ENCODE peak calls at places on chromosomes 16 and 17, in six cellular contexts. W is sigmoid colon, L is endothelial cell of umbilical vein, R is stomach, S is transverse colon, H is breast epithelium. D is an unnamed sample.

GRCh38 chr16:77761204-77761603 is 27.2 kb upstream of the VAT1L start:
- DNase-seq in S (no peak), W (no peak), H (no peak), R (no peak), L (no peak), D (no peak)

GRCh38 chr17:58253082-58253481 is 14.7 kb downstream of the LPO start:
- DNase-seq in R (no peak), H (no peak), L (no peak), W (no peak), S (no peak), D (no peak)

GRCh38 chr16:66728117-66728787 is 23.2 kb downstream of the DYNC1LI2 start:
- DNase-seq in L (peak; percentile 70), R (peak; percentile 37), S (peak; percentile 22), H (no peak), W (peak; percentile 67), D (peak; percentile 77)

GRCh38 chr17:57995076-57995956 is 7.3 kb upstream of the VEZF1 start:
- DNase-seq in L (peak; percentile 82), S (peak; percentile 66), W (peak; percentile 91), R (peak; percentile 66), H (peak; percentile 59), D (peak; percentile 90)

GRCh38 chr17:3029213-3029913 is 34.0 kb downstream of the OR1D5 start:
- DNase-seq in W (no peak), S (no peak), H (no peak), R (no peak), L (no peak), D (no peak)

GRCh38 chr16:66933776-66934137 is 445 bp downstream of the CIAO2B start:
- DNase-seq in S (no peak), W (no peak), L (no peak), H (no peak), R (no peak), D (no peak)

GRCh38 chr16:69880640-69881133 is 70.4 kb upstream of the CLEC18A start:
- DNase-seq in R (no peak), S (no peak), H (no peak), L (no peak), W (no peak), D (no peak)

GRCh38 chr16:73817500-73817899 is 479.1 kb upstream of the PSMD7 start:
- DNase-seq in W (no peak), L (no peak), S (no peak), H (no peak), R (no peak), D (no peak)

GRCh38 chr17:82687375-82687861 is 11.1 kb downstream of the RAB40B start:
- DNase-seq in L (no peak), H (no peak), S (no peak), R (peak; percentile 46), W (no peak), D (no peak)

GRCh38 chr16:77896357-77896972 is 108.1 kb downstream of the VAT1L start:
- DNase-seq in H (no peak), S (no peak), L (no peak), W (no peak), R (no peak), D (no peak)

GRCh38 chr17:8912060-8912981 is 44.8 kb upstream of the PIK3R6 start:
- DNase-seq in R (no peak), H (no peak), W (no peak), S (no peak), L (no peak), D (no peak)

GRCh38 chr17:61598014-61598413 is 7.0 kb upstream of the NACA2 start:
- DNase-seq in S (no peak), H (no peak), W (no peak), R (no peak), L (no peak), D (no peak)

GRCh38 chr17:9436629-9437028 is 139.0 kb downstream of the STX8 start:
- DNase-seq in L (no peak), R (no peak), W (no peak), H (no peak), S (no peak), D (no peak)

GRCh38 chr16:16928532-16929101 is 542.1 kb downstream of the XYLT1 start:
- DNase-seq in R (no peak), W (no peak), H (no peak), L (no peak), S (no peak), D (no peak)

GRCh38 chr16:55624696-55625095 is 31.1 kb upstream of the SLC6A2 start:
- DNase-seq in W (no peak), L (no peak), H (no peak), R (no peak), S (no peak), D (no peak)

GRCh38 chr17:56934280-56934679 is 20.4 kb upstream of the TRIM25 start:
- DNase-seq in L (no peak), W (no peak), H (no peak), S (no peak), R (no peak), D (no peak)

GRCh38 chr17:34780438-34780837 is 180.8 kb downstream of the CCT6B start:
- DNase-seq in H (no peak), S (no peak), R (no peak), L (no peak), W (no peak), D (no peak)

GRCh38 chr17:82228278-82228841 is 482 bp upstream of the SLC16A3 start:
- DNase-seq in H (no peak), S (peak; percentile 80), W (peak; percentile 80), L (peak; percentile 31), R (peak; percentile 72), D (peak; percentile 72)

GRCh38 chr16:46855389-46855788 is 24.4 kb upstream of the C16orf87 start:
- DNase-seq in R (no peak), L (no peak), S (no peak), W (no peak), H (no peak), D (no peak)

GRCh38 chr17:8120520-8121443 is 2.5 kb upstream of the ALOXE3 start:
- DNase-seq in S (peak; percentile 67), W (peak; percentile 78), L (peak; percentile 72), R (peak; percentile 66), H (no peak), D (peak; percentile 90)

GRCh38 chr16:88469615-88470395 is 16.7 kb downstream of the ZFPM1 start:
- DNase-seq in S (no peak), L (no peak), H (no peak), R (no peak), W (no peak), D (no peak)

GRCh38 chr16:10937068-10937859 is 5.0 kb downstream of the DEXI start:
- DNase-seq in R (peak; percentile 71), H (no peak), L (no peak), S (no peak), W (no peak), D (no peak)

GRCh38 chr16:63038563-63039131 is 1002.4 kb upstream of the CDH8 start:
- DNase-seq in H (no peak), S (no peak), L (no peak), R (no peak), W (no peak), D (no peak)

GRCh38 chr17:12729086-12729485 is 60.2 kb upstream of the ARHGAP44 start:
- DNase-seq in R (no peak), H (no peak), L (no peak), S (no peak), W (no peak), D (no peak)

GRCh38 chr16:27414803-27415431 is 12.9 kb downstream of the IL21R start:
- DNase-seq in S (no peak), R (no peak), H (no peak), W (no peak), L (no peak), D (no peak)
- TF ChIP-seq POLR2AphosphoS5 in S (no peak), R (no peak), H (no peak), W (no peak), L (no peak), D (no peak)

GRCh38 chr17:60109161-60109560 is 30.4 kb upstream of the HEATR6 start:
- DNase-seq in S (no peak), R (no peak), H (no peak), W (no peak), L (no peak), D (no peak)

GRCh38 chr17:60106377-60107059 is 27.8 kb upstream of the HEATR6 start:
- DNase-seq in S (no peak), L (no peak), W (no peak), R (no peak), H (no peak), D (no peak)

GRCh38 chr17:60108712-60109111 is 30.0 kb upstream of the HEATR6 start:
- DNase-seq in L (no peak), S (no peak), R (no peak), H (no peak), W (no peak), D (no peak)

GRCh38 chr17:60110586-60110985 is 31.9 kb upstream of the HEATR6 start:
- DNase-seq in R (no peak), L (no peak), W (no peak), H (no peak), S (no peak), D (no peak)

DNA sequence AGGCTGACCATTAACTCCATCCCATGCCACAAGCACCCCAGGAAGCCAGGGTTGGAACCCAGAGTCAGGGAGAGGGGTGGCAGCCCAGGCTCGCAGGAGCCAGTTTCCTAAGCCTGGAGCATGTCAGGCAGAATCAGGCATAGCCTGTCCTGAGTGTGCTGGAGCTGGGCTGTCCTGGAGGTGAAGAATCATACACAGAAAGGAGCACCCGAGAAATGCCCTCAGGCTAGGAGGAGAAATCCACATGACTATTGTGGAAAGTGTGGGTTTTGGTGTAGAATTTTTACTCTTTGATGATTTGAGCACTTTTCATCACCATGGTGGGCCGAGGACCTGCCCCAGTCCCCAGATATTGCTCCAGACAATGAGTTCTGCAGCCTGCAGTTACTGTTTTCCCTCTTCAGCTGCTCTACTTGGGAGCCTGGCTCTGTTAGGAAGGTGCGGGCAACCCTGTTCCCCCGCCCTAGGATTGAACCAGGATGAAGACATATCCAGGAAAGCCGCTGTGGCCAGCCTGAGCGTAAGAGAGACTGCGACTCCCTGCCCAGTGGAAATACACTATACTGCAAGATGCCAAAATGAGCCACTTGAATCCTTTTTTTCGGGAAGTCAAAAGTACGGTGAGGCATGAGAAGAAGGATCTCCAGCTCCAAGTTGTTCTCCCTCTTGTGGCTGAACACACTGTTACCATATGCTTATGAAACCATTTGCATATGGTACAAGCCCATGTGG is 29.0 kb upstream of the HEATR6 start:
- DNase-seq in S (no peak), R (no peak), L (no peak), H (no peak), W (no peak), D (no peak)
- TF ChIP-seq CTCF in S (no peak), R (no peak), L (no peak), H (no peak), W (no peak), D (no peak)

GRCh38 chr17:63478814-63479494 is 2.1 kb downstream of the ACE start:
- DNase-seq in W (peak; percentile 86), R (peak; percentile 88), L (peak; percentile 81), H (peak; percentile 85), S (peak; percentile 89), D (peak; percentile 94)
- TF ChIP-seq POLR2AphosphoS5 in W (no peak), R (peak; percentile 71), L (no peak), H (no peak), S (no peak), D (no peak)

GRCh38 chr17:74085434-74085833 is 118.0 kb upstream of the RPL38 start:
- DNase-seq in W (no peak), L (no peak), H (no peak), S (no peak), R (no peak), D (peak; percentile 53)

GRCh38 chr17:74086992-74087391 is 116.5 kb upstream of the RPL38 start:
- DNase-seq in L (no peak), W (no peak), R (no peak), S (no peak), H (no peak), D (no peak)

GRCh38 chr17:74094651-74095050 is 108.8 kb upstream of the RPL38 start:
- DNase-seq in L (no peak), W (no peak), R (no peak), S (no peak), H (no peak), D (no peak)

GRCh38 chr17:74089869-74090464 is 113.5 kb upstream of the RPL38 start:
- DNase-seq in H (no peak), L (no peak), R (peak; percentile 52), W (no peak), S (peak; percentile 69), D (peak; percentile 92)
- TF ChIP-seq CTCF in H (no peak), L (no peak), R (no peak), W (no peak), S (peak; percentile 20), D (peak; percentile 96)

D was measured in GM23338.